ENCODE peak calls at places on chromosome 22, in four cellular contexts. Z is aorta, G is spleen, R is AG04450. W is an unnamed sample. For H3K27me3, the result is how much of the 10 kb centered on the place peaks cover.

GRCh38 chr22:34072585-34072984 is 152.3 kb upstream of the LARGE1 start:
- DNase-seq in R (no peak), G (no peak), Z (no peak), W (no peak)

GRCh38 chr22:37162221-37163095 is 12.7 kb upstream of the IL2RB start:
- DNase-seq in G (peak), Z (no peak), R (no peak), W (peak)

GRCh38 chr22:27329966-27330645 is 471.4 kb downstream of the MN1 start:
- DNase-seq in G (no peak), Z (no peak), R (no peak), W (peak)

GRCh38 chr22:38314992-38315800 is 2.0 kb downstream of the CSNK1E start:
- DNase-seq in Z (peak), R (no peak), G (peak), W (no peak)

GRCh38 chr22:30201970-30202369 is 44.6 kb downstream of the LIF start:
- DNase-seq in R (no peak), G (no peak), Z (no peak), W (no peak)

GRCh38 chr22:38706101-38706884 is 549 bp downstream of the GTPBP1 start:
- DNase-seq in G (no peak), R (no peak), Z (peak), W (peak)

GRCh38 chr22:42091446-42091764 is 833 bp upstream of the NDUFA6 start:
- DNase-seq in R (no peak), G (no peak), Z (no peak), W (no peak)

GRCh38 chr22:17112491-17113042 is 8.6 kb downstream of the TMEM121B start:
- DNase-seq in R (no peak), Z (no peak), G (peak), W (peak)

GRCh38 chr22:27630754-27631153 is 170.8 kb downstream of the MN1 start:
- DNase-seq in Z (no peak), R (no peak), G (no peak), W (peak)

GRCh38 chr22:27991586-27992293 is 72.7 kb upstream of the PITPNB start:
- DNase-seq in Z (no peak), G (no peak), R (no peak), W (peak)

GRCh38 chr22:28819253-28820096 is 19.1 kb upstream of the XBP1 start:
- DNase-seq in G (peak), Z (no peak), R (no peak), W (no peak)

GRCh38 chr22:50342651-50343540 is at the start of gene PPP6R2:
- DNase-seq in Z (peak), R (no peak), G (peak), W (peak)

GRCh38 chr22:17257091-17257490 is 37.9 kb upstream of the ADA2 start:
- DNase-seq in G (no peak), Z (no peak), R (no peak), W (peak)

GRCh38 chr22:33314316-33314715 is 256.1 kb upstream of the SYN3 start:
- DNase-seq in Z (no peak), G (no peak), R (no peak), W (no peak)

GRCh38 chr22:30328466-30329049 is 1.8 kb upstream of the TBC1D10A start:
- DNase-seq in Z (no peak), G (no peak), R (no peak), W (peak)

GRCh38 chr22:24507742-24508141 is 12.6 kb downstream of the UPB1 start:
- DNase-seq in R (no peak), Z (no peak), G (no peak), W (peak)

GRCh38 chr22:35631597-35631996 is 14.5 kb upstream of the MB start:
- DNase-seq in R (no peak), G (peak), Z (no peak), W (peak)

GRCh38 chr22:33829549-33830280 is 90.6 kb downstream of the LARGE1 start:
- DNase-seq in R (no peak), Z (no peak), G (no peak), W (no peak)

GRCh38 chr22:37126383-37126782 is 16.9 kb upstream of the TMPRSS6 start:
- DNase-seq in Z (no peak), R (no peak), G (no peak), W (peak)

GRCh38 chr22:30245181-30245984 is 1.2 kb downstream of the LIF start:
- DNase-seq in Z (no peak), R (no peak), G (no peak), W (peak)

GRCh38 chr22:19756288-19757128 is 4.1 kb upstream of the TBX1 start:
- DNase-seq in G (peak), Z (no peak), R (no peak), W (peak)

GRCh38 chr22:29142116-29142515 is 63.6 kb upstream of the EMID1 start:
- DNase-seq in Z (no peak), R (no peak), G (no peak), W (peak)

GRCh38 chr22:43005106-43005505 is 9.8 kb downstream of the PACSIN2 start:
- DNase-seq in R (no peak), G (no peak), Z (no peak), W (no peak)

GRCh38 chr22:37491559-37492427 is 5.6 kb upstream of the MFNG start:
- DNase-seq in G (no peak), R (no peak), Z (no peak), W (no peak)

GRCh38 chr22:42084874-42085273 is 5.4 kb downstream of the SMDT1 start:
- DNase-seq in G (no peak), Z (no peak), R (no peak), W (no peak)

GRCh38 chr22:36301384-36301828 is 48.5 kb downstream of the APOL1 start:
- DNase-seq in Z (peak), R (peak), G (peak), W (peak)

GRCh38 chr22:37193629-37194191 is 5.7 kb upstream of the C1QTNF6 start:
- DNase-seq in Z (peak), G (no peak), R (no peak), W (peak)

GRCh38 chr22:29842740-29843139 is 4.7 kb upstream of the ASCC2 start:
- DNase-seq in R (peak), Z (no peak), G (no peak), W (no peak)

GRCh38 chr22:17477401-17477833 is 85.9 kb upstream of the SLC25A18 start:
- DNase-seq in G (no peak), Z (no peak), R (no peak), W (no peak)

GRCh38 chr22:18954941-18955571 is 19.0 kb upstream of the PRODH start:
- DNase-seq in Z (peak), R (no peak), G (peak), W (peak)

DNA sequence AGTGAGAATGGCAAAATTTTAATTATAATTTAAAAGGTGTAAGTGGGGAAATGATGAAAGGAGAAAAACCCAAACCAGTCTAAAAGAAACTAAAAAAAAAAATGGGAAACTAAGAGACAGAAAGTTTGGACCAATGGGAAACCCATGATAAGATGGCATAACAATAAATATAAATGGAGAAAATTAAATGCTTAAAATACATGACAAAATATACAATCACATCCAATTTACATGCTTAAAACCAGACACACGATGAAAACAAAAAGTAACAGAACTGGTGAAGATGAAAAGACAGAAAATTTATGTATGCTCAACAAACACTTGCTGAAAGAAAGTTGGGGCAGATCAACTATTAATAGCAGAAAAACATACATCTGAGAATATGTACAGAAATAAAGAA is 1471.1 kb downstream of the TBC1D22A start:
- DNase-seq in Z (no peak), R (no peak), G (no peak), W (no peak)
- H3K4me3 ChIP-seq in Z (no peak), R (no peak), G (no peak), W (no peak)

GRCh38 chr22:20964799-20965103 is 2.3 kb upstream of the AIFM3 start:
- DNase-seq in G (peak), Z (no peak), R (no peak), W (peak)

GRCh38 chr22:20965104-20965887 is 1.8 kb upstream of the AIFM3 start:
- DNase-seq in Z (no peak), R (no peak), G (peak), W (peak)

GRCh38 chr22:20963201-20964052 is 3.6 kb upstream of the AIFM3 start:
- DNase-seq in G (peak), R (no peak), Z (no peak), W (no peak)

GRCh38 chr22:20962491-20962945 is 4.5 kb upstream of the AIFM3 start:
- DNase-seq in Z (no peak), G (peak), R (no peak), W (no peak)

DNA sequence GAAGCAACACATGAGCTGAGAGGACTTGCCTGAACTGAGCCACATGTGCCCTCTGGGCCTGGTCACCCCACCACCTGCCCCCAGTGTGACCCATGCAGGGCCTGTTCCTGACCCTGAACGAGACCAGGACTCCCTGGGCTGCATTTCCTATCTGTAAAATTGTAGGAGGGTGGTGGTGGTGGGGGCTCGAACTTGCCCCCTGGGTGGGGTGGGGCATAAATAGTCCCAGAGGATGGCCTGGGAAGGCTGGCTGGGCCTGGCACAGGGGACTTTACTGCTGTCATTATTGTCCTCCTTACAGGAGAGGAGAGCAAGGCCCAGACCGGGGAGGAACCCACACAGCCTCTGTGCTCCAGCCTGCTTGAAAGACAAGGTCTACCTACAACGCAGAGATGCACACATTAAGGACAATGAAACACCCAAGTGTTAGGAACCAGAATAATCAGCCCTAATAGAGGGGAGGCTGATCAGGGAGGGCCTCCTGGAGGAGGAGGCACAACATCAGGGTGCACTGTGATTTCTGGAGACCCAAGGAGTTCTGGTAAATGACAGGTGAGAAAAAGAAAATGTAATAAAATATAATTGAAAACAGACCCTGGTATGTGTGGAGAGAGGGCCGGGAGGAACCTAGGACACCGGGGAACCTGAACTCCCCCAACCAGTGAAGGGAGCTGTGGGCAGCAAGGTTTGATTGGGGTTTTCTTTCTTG is 2.8 kb upstream of the AIFM3 start:
- DNase-seq in G (peak), R (no peak), Z (no peak), W (no peak)
- H3K27me3 ChIP-seq in G (under half), R (under half), Z (under half), W (half or more)

GRCh38 chr22:23282089-23282501 is 101.8 kb downstream of the BCR start:
- DNase-seq in R (peak), Z (peak), G (no peak), W (no peak)
- H3K4me3 ChIP-seq in R (no peak), Z (no peak), G (no peak), W (no peak)

GRCh38 chr22:22598144-22598543 is 39.1 kb upstream of the PRAME start:
- DNase-seq in G (no peak), R (no peak), Z (no peak), W (no peak)
- H3K27me3 ChIP-seq in G (under half), R (under half), Z (under half), W (under half)

DNA sequence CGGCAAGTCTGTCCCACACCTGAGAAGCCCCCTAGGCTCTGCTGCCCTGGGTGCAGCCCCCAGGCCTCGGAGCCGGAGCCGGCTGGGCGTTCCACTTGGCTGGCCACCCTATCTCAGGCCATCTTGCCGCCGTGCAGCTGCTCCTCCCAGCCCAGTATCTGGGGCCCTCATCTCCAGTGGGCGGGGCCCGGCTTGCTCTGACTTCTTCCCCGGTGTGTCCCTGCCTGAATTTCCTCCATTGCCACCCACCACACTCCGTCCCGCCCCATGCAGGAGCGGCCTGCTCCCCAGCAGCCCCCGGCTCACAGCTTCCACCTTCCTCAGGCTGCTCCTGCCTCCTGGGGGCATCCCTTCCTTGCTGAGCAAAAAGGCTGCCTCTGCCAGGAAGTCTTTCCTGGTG is 46.6 kb downstream of the WNT7B start:
- DNase-seq in G (no peak), R (no peak), Z (no peak), W (no peak)
- H3K4me3 ChIP-seq in G (no peak), R (no peak), Z (no peak), W (no peak)

GRCh38 chr22:39927544-39927943 is 26.7 kb downstream of the GRAP2 start:
- DNase-seq in Z (no peak), G (no peak), R (no peak), W (peak)
- H3K27me3 ChIP-seq in Z (under half), G (under half), R (under half), W (under half)

DNA sequence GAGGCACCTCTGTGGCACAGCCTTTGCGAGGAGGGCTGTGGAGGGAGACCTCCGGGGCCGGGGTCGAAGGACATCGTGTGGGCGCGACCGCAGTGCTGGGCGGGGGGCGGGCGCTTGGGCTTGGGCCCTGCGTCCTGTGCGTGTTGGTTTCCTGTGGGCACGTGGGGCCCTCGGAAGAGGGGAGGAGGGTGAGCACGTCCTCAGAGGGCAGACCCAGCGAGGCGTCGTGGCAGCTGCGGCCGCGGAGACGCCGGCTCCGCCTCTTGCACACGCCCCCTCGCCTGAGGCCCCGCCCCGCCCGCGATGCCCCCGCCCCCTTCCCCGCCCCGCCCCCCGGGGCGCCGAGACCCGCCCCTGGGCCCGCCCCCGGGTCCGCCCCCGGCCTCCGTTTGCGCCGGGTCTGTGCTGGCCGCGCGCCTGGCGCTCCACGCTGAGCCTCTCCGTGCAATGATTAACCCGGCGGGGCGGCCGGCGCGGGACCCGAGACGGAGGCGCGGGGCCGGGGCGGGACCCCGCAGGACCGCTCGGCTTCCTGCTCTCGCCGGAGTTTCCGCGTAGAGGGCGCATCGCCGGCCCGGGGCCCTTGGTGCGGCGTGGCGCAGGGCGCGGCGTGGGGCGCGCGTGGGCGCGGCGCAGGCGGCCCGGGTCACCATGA is at the start of gene PRR5:
- DNase-seq in R (peak), Z (peak), G (peak), W (peak)
- H3K4me3 ChIP-seq in R (peak), Z (peak), G (peak), W (peak)

GRCh38 chr22:48039326-48039725 is 1276.9 kb downstream of the TBC1D22A start:
- DNase-seq in Z (no peak), R (no peak), G (no peak), W (no peak)
- H3K27me3 ChIP-seq in Z (under half), R (under half), G (under half), W (under half)

W was measured in H7.